ENCODE peak calls at places on chromosomes 3 and 15, in five cellular contexts. One of them, this sample, is unnamed.

GRCh38 chr15:65610871-65611718 is at the start of gene INTS14:
- DNase-seq in body of pancreas: peak
- DNase-seq in lower leg skin: peak
- DNase-seq in A549: peak
- DNase-seq in BE2C: peak
- DNase-seq in this sample: peak

GRCh38 chr3:187044206-187044605 is 95.1 kb downstream of the RPL39L start:
- DNase-seq in body of pancreas: no peak
- DNase-seq in lower leg skin: no peak
- DNase-seq in A549: no peak
- DNase-seq in BE2C: no peak
- DNase-seq in this sample: no peak

GRCh38 chr3:107950413-107950812 is 140.4 kb downstream of the CD47 start:
- DNase-seq in body of pancreas: no peak
- DNase-seq in lower leg skin: no peak
- DNase-seq in A549: no peak
- DNase-seq in BE2C: no peak
- DNase-seq in this sample: no peak

GRCh38 chr3:145450018-145450682 is 710.8 kb downstream of the PLOD2 start:
- DNase-seq in body of pancreas: no peak
- DNase-seq in lower leg skin: no peak
- DNase-seq in A549: no peak
- DNase-seq in BE2C: no peak
- DNase-seq in this sample: no peak

GRCh38 chr3:148066787-148067186 is 630.9 kb upstream of the AGTR1 start:
- DNase-seq in body of pancreas: no peak
- DNase-seq in lower leg skin: no peak
- DNase-seq in A549: no peak
- DNase-seq in BE2C: no peak
- DNase-seq in this sample: no peak

GRCh38 chr3:71962561-71963240 is 177.8 kb upstream of the PROK2 start:
- DNase-seq in body of pancreas: no peak
- DNase-seq in lower leg skin: no peak
- DNase-seq in A549: no peak
- DNase-seq in BE2C: no peak
- DNase-seq in this sample: peak

GRCh38 chr3:194313642-194314430 is 37.3 kb downstream of the CPN2 start:
- DNase-seq in body of pancreas: peak
- DNase-seq in lower leg skin: peak
- DNase-seq in A549: no peak
- DNase-seq in BE2C: peak
- DNase-seq in this sample: peak

GRCh38 chr3:102192575-102192974 is 242.2 kb upstream of the ZPLD1 start:
- DNase-seq in body of pancreas: no peak
- DNase-seq in lower leg skin: no peak
- DNase-seq in A549: no peak
- DNase-seq in BE2C: no peak
- DNase-seq in this sample: no peak

GRCh38 chr3:36700537-36701248 is 63.7 kb downstream of the DCLK3 start:
- DNase-seq in body of pancreas: peak
- DNase-seq in lower leg skin: no peak
- DNase-seq in A549: peak
- DNase-seq in BE2C: peak
- DNase-seq in this sample: peak

GRCh38 chr3:187169231-187169960 is 27.9 kb upstream of the RTP1 start:
- DNase-seq in body of pancreas: no peak
- DNase-seq in lower leg skin: no peak
- DNase-seq in A549: no peak
- DNase-seq in BE2C: no peak
- DNase-seq in this sample: no peak

GRCh38 chr3:7469866-7470265 is 609.0 kb downstream of the GRM7 start:
- DNase-seq in body of pancreas: no peak
- DNase-seq in lower leg skin: no peak
- DNase-seq in A549: no peak
- DNase-seq in BE2C: no peak
- DNase-seq in this sample: no peak

GRCh38 chr3:24145481-24145880 is 200.4 kb downstream of the NR1D2 start:
- DNase-seq in body of pancreas: no peak
- DNase-seq in lower leg skin: no peak
- DNase-seq in A549: no peak
- DNase-seq in BE2C: no peak
- DNase-seq in this sample: peak

GRCh38 chr15:94287794-94288246 is 56.5 kb downstream of the MCTP2 start:
- DNase-seq in body of pancreas: no peak
- DNase-seq in lower leg skin: no peak
- DNase-seq in A549: no peak
- DNase-seq in BE2C: no peak
- DNase-seq in this sample: no peak

GRCh38 chr3:11477286-11477935 is 166.3 kb downstream of the VGLL4 start:
- DNase-seq in body of pancreas: no peak
- DNase-seq in lower leg skin: no peak
- DNase-seq in A549: no peak
- DNase-seq in BE2C: no peak
- DNase-seq in this sample: peak

GRCh38 chr15:78374436-78375393 is 34.6 kb downstream of the CRABP1 start:
- DNase-seq in body of pancreas: peak
- DNase-seq in lower leg skin: no peak
- DNase-seq in A549: peak
- DNase-seq in BE2C: no peak
- DNase-seq in this sample: no peak

GRCh38 chr3:183281126-183281797 is 28.2 kb downstream of the B3GNT5 start:
- DNase-seq in body of pancreas: no peak
- DNase-seq in lower leg skin: no peak
- DNase-seq in A549: no peak
- DNase-seq in BE2C: no peak
- DNase-seq in this sample: no peak

GRCh38 chr3:127483902-127484591 is 106.5 kb downstream of the TPRA1 start:
- DNase-seq in body of pancreas: no peak
- DNase-seq in lower leg skin: no peak
- DNase-seq in A549: no peak
- DNase-seq in BE2C: no peak
- DNase-seq in this sample: no peak

GRCh38 chr15:69535101-69535638 is 82.6 kb downstream of the RPLP1 start:
- DNase-seq in body of pancreas: no peak
- DNase-seq in lower leg skin: no peak
- DNase-seq in A549: no peak
- DNase-seq in BE2C: no peak
- DNase-seq in this sample: peak

DNA sequence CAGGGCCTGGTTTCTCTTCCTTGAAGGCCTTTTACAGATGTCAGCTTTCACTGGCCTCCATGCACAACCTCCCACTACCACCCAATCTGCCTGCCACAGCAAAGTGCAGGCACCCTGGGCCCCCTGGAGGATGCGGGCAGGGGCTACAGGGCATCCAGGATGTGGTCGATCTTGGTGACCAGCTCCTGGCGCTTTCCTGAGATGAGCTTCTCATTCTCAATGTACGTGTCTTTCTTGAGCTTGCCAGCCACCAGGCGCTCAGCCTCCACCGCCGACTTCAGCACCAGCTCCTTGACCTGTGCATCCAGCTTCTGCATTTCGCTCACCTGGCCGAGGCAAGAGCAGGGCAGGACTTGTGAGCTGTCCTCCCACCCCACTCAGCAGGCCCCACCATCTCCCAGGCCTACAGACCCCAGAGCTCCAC is 30.3 kb downstream of the RPN1 start:
- DNase-seq in body of pancreas: no peak
- DNase-seq in lower leg skin: no peak
- DNase-seq in A549: no peak
- DNase-seq in BE2C: peak
- DNase-seq in this sample: no peak
- TF ChIP-seq CTCF in body of pancreas: no peak
- TF ChIP-seq CTCF in lower leg skin: no peak
- TF ChIP-seq CTCF in A549: no peak
- TF ChIP-seq CTCF in BE2C: no peak
- TF ChIP-seq CTCF in this sample: no peak

GRCh38 chr3:33447958-33448357 is 7.8 kb upstream of the UBP1 start:
- DNase-seq in body of pancreas: no peak
- DNase-seq in lower leg skin: no peak
- DNase-seq in A549: no peak
- DNase-seq in BE2C: no peak
- DNase-seq in this sample: no peak
- H3K4me3 ChIP-seq in body of pancreas: no peak
- H3K4me3 ChIP-seq in lower leg skin: no peak
- H3K4me3 ChIP-seq in A549: no peak
- H3K4me3 ChIP-seq in BE2C: peak
- H3K4me3 ChIP-seq in this sample: no peak

DNA sequence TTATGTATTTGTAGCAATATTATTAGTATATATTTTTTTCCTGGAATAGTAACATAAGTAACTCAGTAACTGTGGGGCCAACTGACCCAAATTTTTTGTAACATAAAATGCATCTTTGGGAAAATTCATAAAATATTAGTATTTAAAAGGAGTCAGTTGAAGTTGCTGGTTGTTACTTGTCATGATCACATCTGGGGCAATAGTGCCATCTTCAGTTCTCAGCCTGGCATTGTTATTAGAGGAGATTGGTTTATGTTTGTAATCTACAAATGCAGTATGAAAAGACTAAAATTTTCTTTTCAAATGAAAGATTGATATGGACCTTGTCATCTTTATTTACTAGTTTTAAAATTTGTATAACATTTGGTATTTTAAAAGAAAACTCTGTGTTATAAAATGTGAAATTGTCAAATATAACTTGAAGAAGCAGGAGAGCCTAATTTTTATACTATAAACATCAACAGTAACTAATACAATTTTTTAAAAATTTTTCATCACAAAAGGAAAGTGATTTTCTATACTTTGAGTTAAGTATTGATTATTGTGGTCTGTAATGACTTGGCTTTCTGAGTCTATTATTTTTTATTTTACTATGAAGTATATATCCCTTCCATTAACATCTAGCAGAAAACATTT is 38.8 kb upstream of the MLF1 start:
- DNase-seq in body of pancreas: no peak
- DNase-seq in lower leg skin: no peak
- DNase-seq in A549: peak
- DNase-seq in BE2C: peak
- DNase-seq in this sample: peak
- TF ChIP-seq CTCF in body of pancreas: peak
- TF ChIP-seq CTCF in lower leg skin: no peak
- TF ChIP-seq CTCF in A549: peak
- TF ChIP-seq CTCF in BE2C: peak
- TF ChIP-seq CTCF in this sample: peak

DNA sequence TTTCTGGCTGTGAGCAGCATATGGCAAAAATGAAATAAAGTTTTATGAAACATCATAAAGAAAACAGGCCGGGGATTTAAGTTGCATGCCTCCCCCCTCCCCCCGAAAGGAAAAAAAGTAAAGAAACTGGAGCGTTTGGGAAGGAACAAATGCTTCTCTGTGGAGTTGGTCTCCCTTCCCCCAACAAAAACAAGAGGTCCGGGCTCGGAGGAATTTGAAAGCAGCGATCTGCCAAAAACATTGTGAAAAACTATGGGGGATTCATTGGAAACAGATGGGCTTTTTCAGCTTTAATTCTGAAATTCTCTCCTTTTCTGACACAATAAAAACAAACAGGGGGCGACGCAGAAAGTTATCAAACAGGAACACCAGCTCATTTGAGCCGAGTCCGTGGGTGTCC is 17.0 kb downstream of the RGMA start:
- DNase-seq in body of pancreas: no peak
- DNase-seq in lower leg skin: no peak
- DNase-seq in A549: no peak
- DNase-seq in BE2C: no peak
- DNase-seq in this sample: peak
- H3K4me3 ChIP-seq in body of pancreas: peak
- H3K4me3 ChIP-seq in lower leg skin: peak
- H3K4me3 ChIP-seq in A549: peak
- H3K4me3 ChIP-seq in BE2C: peak
- H3K4me3 ChIP-seq in this sample: peak

GRCh38 chr3:86245360-86245759 is 745.6 kb downstream of the VGLL3 start:
- DNase-seq in body of pancreas: no peak
- DNase-seq in lower leg skin: no peak
- DNase-seq in A549: no peak
- DNase-seq in BE2C: no peak
- DNase-seq in this sample: no peak
- TF ChIP-seq CTCF in body of pancreas: no peak
- TF ChIP-seq CTCF in lower leg skin: no peak
- TF ChIP-seq CTCF in A549: peak
- TF ChIP-seq CTCF in BE2C: peak
- TF ChIP-seq CTCF in this sample: no peak

This sample was measured in foreskin fibroblast.